ENCODE peak calls at places on chromosomes 6 and 20, in ten cellular contexts. V, A, X, I, J, Q, N, H, S and T are unnamed samples.

GRCh38 chr6:16426241-16426640 is 187.9 kb downstream of the GMPR start:
- DNase-seq in I (no peak), H (no peak), Q (no peak), J (no peak), S (no peak), A (no peak), X (no peak), N (no peak), V (no peak), T (no peak)

GRCh38 chr20:42097741-42098140 is 479.6 kb upstream of the CHD6 start:
- DNase-seq in N (no peak), A (no peak), I (no peak), Q (no peak), J (no peak), H (no peak), X (no peak), S (no peak), V (no peak), T (no peak)

GRCh38 chr6:41306187-41306854 is 19.8 kb upstream of the TREM1 start:
- DNase-seq in Q (no peak), A (peak), X (peak), V (no peak), N (peak), S (no peak), H (no peak), I (no peak), J (peak), T (peak)

GRCh38 chr6:107870379-107870778 is 46.3 kb upstream of the SCML4 start:
- DNase-seq in N (peak), S (no peak), Q (no peak), V (no peak), X (no peak), H (no peak), I (no peak), J (no peak), A (no peak), T (no peak)

GRCh38 chr20:23404196-23404595 is 17.1 kb downstream of the NAPB start:
- DNase-seq in J (peak), Q (no peak), V (no peak), A (no peak), H (no peak), S (no peak), X (peak), I (no peak), N (peak), T (no peak)

GRCh38 chr6:165662671-165663282 is at the start of gene PDE10A:
- DNase-seq in I (peak), V (peak), Q (peak), N (peak), S (no peak), J (peak), A (no peak), X (peak), H (no peak), T (peak)

GRCh38 chr6:125906158-125906998 is 50.2 kb upstream of the HINT3 start:
- DNase-seq in I (peak), A (peak), V (peak), X (peak), H (no peak), J (peak), N (peak), S (no peak), Q (no peak), T (peak)

GRCh38 chr6:19715166-19715558 is 122.0 kb upstream of the ID4 start:
- DNase-seq in J (no peak), N (no peak), V (no peak), Q (no peak), H (no peak), S (no peak), A (no peak), X (no peak), I (no peak), T (no peak)

GRCh38 chr20:433300-433975 is 25.3 kb downstream of the RBCK1 start:
- DNase-seq in S (no peak), J (no peak), Q (no peak), V (no peak), I (no peak), A (peak), H (no peak), X (no peak), N (no peak), T (peak)

GRCh38 chr6:42378125-42378524 is 73.6 kb downstream of the TRERF1 start:
- DNase-seq in J (no peak), H (no peak), A (no peak), I (no peak), S (no peak), X (no peak), Q (no peak), V (no peak), N (no peak), T (peak)

GRCh38 chr6:96542702-96543101 is 20.2 kb upstream of the FHL5 start:
- DNase-seq in I (no peak), N (peak), H (no peak), J (peak), X (no peak), A (no peak), S (no peak), Q (no peak), V (no peak), T (no peak)

GRCh38 chr6:38162493-38163185 is 343.1 kb downstream of the ZFAND3 start:
- DNase-seq in Q (no peak), N (no peak), I (no peak), H (no peak), A (no peak), S (no peak), V (no peak), J (no peak), X (no peak), T (no peak)

GRCh38 chr20:47674686-47675085 is 110.6 kb downstream of the SULF2 start:
- DNase-seq in A (no peak), S (no peak), I (no peak), H (no peak), Q (no peak), J (no peak), V (no peak), X (no peak), N (no peak), T (no peak)

GRCh38 chr6:25229671-25230321 is 49.4 kb upstream of the CARMIL1 start:
- DNase-seq in I (no peak), S (no peak), N (peak), Q (no peak), X (peak), V (no peak), A (no peak), J (no peak), H (no peak), T (no peak)

GRCh38 chr6:17101422-17102257 is at the start of gene STMND1:
- DNase-seq in A (peak), S (no peak), N (peak), I (peak), V (peak), J (peak), Q (peak), H (no peak), X (peak), T (peak)

GRCh38 chr20:7503501-7503900 is 436.8 kb downstream of the HAO1 start:
- DNase-seq in A (no peak), I (no peak), N (peak), J (no peak), S (no peak), Q (no peak), X (peak), H (no peak), V (no peak), T (no peak)

GRCh38 chr20:49964964-49965780 is 17.6 kb upstream of the SNAI1 start:
- DNase-seq in I (peak), A (peak), J (peak), N (peak), H (no peak), X (no peak), V (no peak), Q (no peak), S (no peak), T (no peak)

GRCh38 chr6:113802779-113803178 is 54.4 kb upstream of the MARCKS start:
- DNase-seq in I (no peak), J (no peak), S (no peak), A (no peak), Q (no peak), H (no peak), N (no peak), X (no peak), V (no peak), T (no peak)

GRCh38 chr6:145733207-145733606 is 2.1 kb downstream of the EPM2A start:
- DNase-seq in H (no peak), I (no peak), N (no peak), V (no peak), S (no peak), J (no peak), X (no peak), A (no peak), Q (no peak), T (no peak)

GRCh38 chr6:39239527-39240154 is 10.4 kb upstream of the KCNK5 start:
- DNase-seq in Q (no peak), X (no peak), A (no peak), H (no peak), V (no peak), I (no peak), J (no peak), S (no peak), N (no peak), T (no peak)

GRCh38 chr6:39243809-39244208 is 14.5 kb upstream of the KCNK5 start:
- DNase-seq in N (no peak), H (peak), Q (peak), V (no peak), J (no peak), A (no peak), S (no peak), X (no peak), I (no peak), T (no peak)

GRCh38 chr6:39236742-39237141 is 7.5 kb upstream of the KCNK5 start:
- DNase-seq in N (no peak), X (no peak), V (no peak), H (no peak), J (no peak), Q (no peak), I (no peak), A (no peak), S (no peak), T (no peak)

DNA sequence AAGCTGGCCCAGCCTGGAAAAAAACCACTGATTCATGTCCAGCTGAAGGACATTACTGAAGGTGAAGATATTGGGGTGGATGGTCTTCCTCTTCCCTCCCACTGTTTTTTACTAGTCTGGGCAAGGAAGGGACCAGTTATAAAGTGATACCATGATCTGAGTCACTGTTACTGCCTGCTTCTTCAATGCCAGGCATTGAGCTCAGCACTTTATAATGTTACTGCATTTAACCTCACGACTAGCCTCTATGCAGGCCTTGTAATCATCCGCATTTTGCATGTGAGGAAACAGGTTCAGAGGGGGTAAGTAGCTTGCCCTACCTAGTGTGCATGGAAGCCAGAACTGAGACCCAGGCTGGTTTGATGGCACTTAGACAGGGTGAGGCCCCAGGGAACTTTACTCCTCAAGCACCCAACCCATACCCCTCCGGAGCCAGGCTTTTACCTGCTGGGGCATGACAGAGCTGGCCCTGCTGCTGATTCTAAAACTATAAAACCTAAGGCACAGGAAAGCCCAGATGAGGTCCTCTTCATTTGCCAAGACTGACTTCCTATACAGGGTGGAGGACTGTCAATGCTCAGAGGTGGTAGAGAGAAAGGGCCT is 11.0 kb upstream of the KCNK5 start:
- DNase-seq in N (no peak), J (no peak), V (no peak), I (no peak), X (no peak), S (no peak), Q (no peak), H (no peak), A (no peak), T (no peak)
- TF ChIP-seq CTCF in N (no peak), J (no peak), V (no peak), I (no peak), X (no peak), S (no peak), Q (no peak), H (no peak), A (no peak), T (no peak)

GRCh38 chr6:56851541-56852248 is 103.2 kb upstream of the BEND6 start:
- DNase-seq in A (peak), V (no peak), X (peak), N (peak), I (peak), Q (peak), H (no peak), J (peak), S (no peak), T (peak)
- TF ChIP-seq CTCF in A (peak), V (peak), X (peak), N (peak), I (peak), Q (peak), H (peak), J (peak), S (peak), T (peak)

DNA sequence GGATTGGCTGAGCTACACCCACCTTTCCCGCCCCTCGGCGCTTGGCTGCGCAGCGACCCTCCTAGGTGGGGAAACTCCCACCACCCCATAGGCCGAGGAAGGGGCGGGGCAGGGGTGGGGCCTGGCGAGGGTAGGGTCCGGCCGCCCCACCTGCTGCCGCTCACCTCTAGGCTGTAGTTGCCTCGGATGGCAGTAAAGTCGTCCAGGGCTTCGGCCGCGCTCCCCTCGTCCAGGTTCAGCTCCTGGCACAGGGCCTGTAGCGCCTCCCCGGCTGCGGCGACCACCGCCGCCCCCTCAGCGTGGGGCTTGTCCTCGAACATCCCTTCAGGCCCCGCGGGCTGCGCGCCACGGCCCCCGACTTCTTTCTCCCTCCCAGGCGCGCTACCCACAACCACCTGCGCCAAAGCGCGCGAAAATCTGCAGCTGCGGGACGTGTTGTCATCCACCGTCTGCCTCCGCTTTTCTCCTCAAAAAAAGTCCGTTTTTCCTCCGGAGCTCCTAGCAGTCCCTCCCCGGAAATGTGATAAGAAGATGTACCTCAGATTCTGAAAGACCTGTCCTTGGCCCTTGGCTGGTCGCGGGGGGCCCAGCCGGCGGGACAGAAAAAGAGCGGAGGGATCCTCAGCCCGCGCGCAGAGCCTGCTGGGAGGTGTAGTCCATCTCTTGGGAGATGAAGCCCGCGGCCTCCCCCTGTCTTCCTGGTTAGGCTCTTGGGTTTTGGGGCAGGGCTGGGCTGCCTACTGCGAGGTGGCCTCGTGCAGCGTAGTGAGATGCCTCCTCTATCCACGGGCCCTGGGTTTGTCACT is at the start of gene RBL1:
- DNase-seq in H (peak), X (peak), V (peak), A (peak), N (peak), Q (peak), J (peak), S (peak), I (peak), T (peak)
- TF ChIP-seq CTCF in H (peak), X (peak), V (peak), A (peak), N (peak), Q (peak), J (peak), S (peak), I (peak), T (peak)

DNA sequence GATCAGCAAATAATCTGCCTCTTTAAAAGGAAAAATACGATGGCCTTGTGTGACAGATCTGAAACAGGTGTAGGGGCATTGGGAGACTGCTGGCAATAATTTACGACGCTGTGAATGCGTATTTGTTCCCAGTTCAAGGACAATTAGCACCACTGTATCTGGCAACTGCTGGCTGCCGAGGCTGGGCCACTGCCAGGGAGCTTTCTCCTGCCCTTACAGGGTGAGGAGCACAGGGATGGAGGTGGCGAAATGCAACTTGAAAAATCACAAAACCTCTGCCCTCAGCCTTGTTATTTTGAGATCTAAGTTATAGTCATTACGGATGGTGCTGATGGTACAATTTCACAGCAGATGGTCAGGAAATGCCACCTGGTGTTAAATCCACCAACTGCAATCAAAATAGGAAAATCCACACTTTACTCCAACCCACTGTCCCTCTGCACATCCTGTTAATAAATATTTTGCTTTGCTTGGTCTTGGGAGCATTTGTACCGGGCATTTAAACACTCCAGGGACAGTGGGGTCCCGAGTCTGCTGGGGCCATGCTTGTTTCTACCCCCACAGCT is 6.4 kb downstream of the MYLK4 start:
- DNase-seq in N (peak), X (no peak), H (no peak), S (no peak), V (peak), Q (no peak), J (no peak), I (no peak), A (no peak), T (no peak)
- TF ChIP-seq CTCF in N (peak), X (peak), H (peak), S (peak), V (peak), Q (no peak), J (no peak), I (peak), A (peak), T (no peak)

DNA sequence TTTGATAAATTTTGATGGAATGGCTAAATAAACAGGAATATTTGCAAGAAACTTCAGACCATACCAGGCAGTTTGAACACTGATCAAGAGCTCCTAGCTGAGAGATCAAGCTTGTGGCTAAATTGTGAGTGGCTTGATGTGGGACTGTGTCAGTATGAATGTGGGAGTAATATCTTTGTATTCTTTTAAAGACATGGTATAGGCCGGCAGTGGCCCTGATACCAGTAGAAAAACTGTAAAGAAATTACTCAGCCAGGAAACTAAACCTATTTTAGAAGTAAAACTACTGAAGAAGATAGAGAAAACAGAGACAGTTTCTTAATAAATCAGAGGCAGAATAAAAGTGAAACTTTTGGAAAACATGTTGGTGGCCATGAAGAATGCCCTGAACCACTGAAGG is 608.4 kb upstream of the SYNCRIP start:
- DNase-seq in V (no peak), Q (no peak), J (no peak), S (no peak), X (no peak), I (no peak), A (no peak), N (no peak), H (no peak), T (no peak)
- TF ChIP-seq CTCF in V (no peak), Q (no peak), J (no peak), S (no peak), X (no peak), I (no peak), A (no peak), N (no peak), H (no peak), T (no peak)

GRCh38 chr20:32018269-32019155 is 8.3 kb downstream of the CCM2L start:
- DNase-seq in A (peak), S (peak), V (peak), I (peak), X (no peak), Q (peak), H (no peak), J (peak), N (no peak), T (peak)

GRCh38 chr20:32019156-32019510 is 8.9 kb downstream of the CCM2L start:
- DNase-seq in X (no peak), V (no peak), A (no peak), H (no peak), S (no peak), Q (no peak), J (peak), N (no peak), I (peak), T (no peak)

GRCh38 chr20:32021091-32021490 is 10.9 kb downstream of the CCM2L start:
- DNase-seq in I (no peak), H (no peak), N (no peak), V (no peak), J (no peak), X (peak), Q (no peak), A (no peak), S (no peak), T (no peak)

GRCh38 chr20:32019563-32020463 is 9.6 kb downstream of the CCM2L start:
- DNase-seq in H (no peak), I (no peak), A (no peak), S (no peak), Q (no peak), X (no peak), J (no peak), V (no peak), N (no peak), T (no peak)

DNA sequence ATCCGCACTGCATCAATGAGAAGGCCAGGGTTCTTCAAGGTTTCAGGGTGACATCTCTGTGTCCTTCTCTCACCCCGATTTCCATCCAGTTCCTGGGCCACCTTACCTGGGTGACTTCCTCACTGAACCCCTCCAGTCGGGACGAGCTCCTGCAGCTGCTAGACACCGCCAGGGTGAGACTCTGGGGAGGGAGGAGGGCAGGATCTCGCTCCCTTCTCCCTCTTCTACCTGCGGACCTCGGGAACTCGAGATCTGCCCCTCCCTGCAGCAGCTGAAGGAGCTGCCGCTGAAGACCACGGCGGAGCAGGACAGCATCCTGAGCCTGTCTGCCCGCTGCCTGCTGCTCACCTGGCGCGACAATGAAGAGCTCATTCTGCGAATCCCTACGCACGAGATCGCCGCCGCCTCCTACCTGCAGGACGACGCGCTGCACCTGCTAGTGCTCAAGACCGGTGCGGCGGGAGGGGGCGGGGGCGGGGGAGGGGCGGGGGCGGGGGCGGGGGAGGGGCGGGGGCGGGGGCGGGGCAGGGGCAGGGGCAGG is 7.5 kb downstream of the CCM2L start:
- DNase-seq in H (no peak), N (no peak), Q (no peak), I (no peak), A (peak), S (peak), V (no peak), J (peak), X (no peak), T (peak)
- TF ChIP-seq CTCF in H (no peak), N (no peak), Q (no peak), I (peak), A (peak), S (no peak), V (no peak), J (peak), X (no peak), T (peak)